ENCODE peak calls at places on chromosomes 16 and 17, in nine cellular contexts. T, K, V, Z, J, A, I, L and D are unnamed samples.
A peak's percentile ranks its signal among the peaks of the same experiment; 100 is the strongest.

GRCh38 chr16:52496051-52496876 is 50.7 kb downstream of the TOX3 start:
- DNase-seq in A (no peak), V (no peak), T (no peak), L (no peak), J (no peak), K (no peak), Z (no peak), I (no peak), D (no peak)

GRCh38 chr17:80855968-80856862 is 135.4 kb upstream of the CHMP6 start:
- DNase-seq in Z (peak; percentile 97), T (peak; percentile 98), L (no peak), V (peak; percentile 100), I (no peak), J (no peak), K (no peak), A (no peak), D (no peak)

GRCh38 chr16:29312835-29313558 is 93.5 kb downstream of the NPIPB11 start:
- DNase-seq in L (no peak), V (no peak), T (no peak), K (no peak), A (no peak), J (peak; percentile 22), I (no peak), Z (peak; percentile 24), D (no peak)

GRCh38 chr17:66655461-66655860 is 179.5 kb upstream of the CACNG5 start:
- DNase-seq in A (no peak), V (no peak), I (no peak), K (no peak), T (no peak), J (no peak), Z (no peak), L (no peak), D (no peak)

GRCh38 chr17:28188841-28189263 is 130.1 kb upstream of the TMEM97 start:
- DNase-seq in L (no peak), K (no peak), J (no peak), Z (no peak), A (no peak), I (no peak), T (no peak), V (peak; percentile 78), D (no peak)

GRCh38 chr17:27952366-27952765 is 59.2 kb upstream of the LYRM9 start:
- DNase-seq in L (no peak), K (no peak), J (no peak), V (no peak), I (no peak), Z (no peak), T (no peak), A (no peak), D (no peak)

GRCh38 chr16:56877783-56878182 is 12.8 kb downstream of the SLC12A3 start:
- DNase-seq in L (no peak), T (no peak), V (no peak), J (no peak), A (no peak), Z (no peak), K (no peak), I (no peak), D (no peak)

GRCh38 chr17:68396795-68397536 is 60.3 kb downstream of the WIPI1 start:
- DNase-seq in K (no peak), J (no peak), T (no peak), A (no peak), V (no peak), L (no peak), Z (no peak), I (no peak), D (no peak)

GRCh38 chr16:1108299-1109252 is 12.5 kb upstream of the C1QTNF8 start:
- DNase-seq in A (no peak), K (no peak), Z (peak; percentile 1), V (peak; percentile 0), I (no peak), T (peak; percentile 34), L (no peak), J (no peak), D (no peak)

GRCh38 chr16:73214825-73215481 is 167.0 kb upstream of the ZFHX3 start:
- DNase-seq in T (peak; percentile 98), A (no peak), L (no peak), I (no peak), K (no peak), J (no peak), V (peak; percentile 93), Z (peak; percentile 86), D (no peak)

GRCh38 chr17:55584055-55584685 is 72.9 kb upstream of the SMIM36 start:
- DNase-seq in V (peak; percentile 33), I (no peak), A (no peak), J (no peak), T (peak; percentile 68), Z (no peak), L (no peak), K (no peak), D (no peak)

GRCh38 chr17:17236295-17237025 is 508 bp downstream of the FLCN start:
- DNase-seq in T (peak; percentile 29), I (no peak), K (no peak), A (no peak), L (no peak), V (peak; percentile 31), Z (peak; percentile 33), J (peak; percentile 43), D (no peak)

GRCh38 chr16:51113254-51114125 is 37.6 kb downstream of the SALL1 start:
- DNase-seq in A (no peak), L (no peak), I (no peak), J (peak; percentile 87), Z (no peak), T (no peak), V (no peak), K (no peak), D (peak; percentile 31)

GRCh38 chr17:2482218-2482617 is 29.5 kb downstream of the METTL16 start:
- DNase-seq in J (no peak), V (no peak), L (no peak), I (no peak), K (no peak), A (no peak), T (no peak), Z (no peak), D (no peak)

GRCh38 chr16:78235168-78235800 is 135.8 kb downstream of the WWOX start:
- DNase-seq in V (peak; percentile 57), K (no peak), Z (peak; percentile 70), I (peak; percentile 54), J (peak; percentile 80), T (peak; percentile 67), A (no peak), L (peak; percentile 70), D (peak; percentile 72)

GRCh38 chr17:45430738-45431530 is 1.7 kb downstream of the ARHGAP27 start:
- DNase-seq in J (peak; percentile 48), I (peak; percentile 46), K (no peak), Z (no peak), V (no peak), A (no peak), T (no peak), L (no peak), D (no peak)

GRCh38 chr16:30382398-30383015 is at the start of gene SEPTIN1:
- DNase-seq in V (no peak), Z (no peak), K (no peak), T (no peak), L (no peak), J (no peak), I (no peak), A (no peak), D (no peak)

GRCh38 chr16:84617631-84618427 is at the start of gene COTL1:
- DNase-seq in A (peak; percentile 78), L (peak; percentile 95), Z (peak; percentile 98), V (peak; percentile 99), K (peak; percentile 90), I (peak; percentile 81), J (peak; percentile 98), T (peak; percentile 98), D (peak; percentile 87)
- TF ChIP-seq CTCF in A (no peak), L (no peak), Z (no peak), V (no peak), K (no peak), I (no peak), J (no peak), T (no peak), D (no peak)

DNA sequence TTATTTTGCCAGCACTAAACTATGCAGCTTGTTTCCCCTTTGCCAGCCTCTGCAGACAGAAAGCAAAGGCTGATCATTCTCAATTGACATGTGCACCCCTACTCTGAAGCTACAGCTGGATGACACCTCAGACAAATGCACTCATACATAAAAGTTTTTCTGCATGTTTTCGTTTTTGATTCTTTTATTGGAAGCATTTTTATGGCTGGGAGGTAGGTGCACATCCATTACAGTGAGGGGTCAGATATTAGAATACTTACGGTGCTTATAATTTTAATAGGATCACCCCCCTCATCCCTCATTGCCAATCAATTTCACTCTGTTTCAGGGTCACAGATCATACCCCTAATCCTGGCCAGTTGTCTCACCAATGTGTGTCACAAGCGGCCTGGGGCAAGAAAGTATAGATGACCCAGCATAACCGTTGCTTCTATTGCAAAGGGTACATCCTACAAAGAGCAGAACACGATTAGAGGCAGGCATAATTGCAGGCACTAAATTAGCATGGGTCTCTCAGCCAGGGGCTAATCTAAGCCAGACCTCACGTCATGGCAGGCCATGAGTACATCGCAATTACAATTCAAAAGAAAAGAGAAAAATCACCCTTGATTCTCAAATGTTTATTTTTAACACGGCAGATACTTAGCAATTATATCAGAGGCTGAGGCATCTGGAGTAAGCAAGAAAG is 89.5 kb upstream of the SOX9 start:
- DNase-seq in Z (no peak), A (no peak), I (no peak), V (no peak), K (no peak), L (no peak), T (no peak), J (no peak), D (no peak)
- TF ChIP-seq CTCF in Z (no peak), A (no peak), I (no peak), V (no peak), K (no peak), L (no peak), T (no peak), J (no peak), D (no peak)

DNA sequence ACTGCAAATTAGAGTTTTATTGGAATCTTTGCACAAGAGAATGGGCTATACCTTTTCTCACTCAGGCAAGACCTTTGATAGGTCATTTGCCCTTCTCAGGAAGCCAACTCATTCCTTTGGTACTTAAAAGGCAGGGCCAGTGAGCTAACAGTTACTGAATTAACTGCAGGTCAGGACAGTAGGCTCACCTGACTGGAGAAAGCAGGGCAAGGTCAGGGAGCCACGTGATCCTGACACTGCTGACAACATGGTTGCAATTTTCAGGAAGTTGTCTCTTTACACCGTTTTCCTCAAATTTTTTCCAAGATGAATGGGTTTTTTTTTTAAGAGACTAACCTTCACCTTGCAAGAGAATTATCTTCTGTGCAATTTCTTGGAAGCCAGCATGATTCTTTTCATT is 21.1 kb downstream of the CPSF4L start:
- DNase-seq in T (no peak), L (no peak), I (no peak), V (no peak), A (no peak), J (no peak), Z (no peak), K (no peak), D (no peak)
- TF ChIP-seq CTCF in T (no peak), L (no peak), I (no peak), V (no peak), A (no peak), J (no peak), Z (no peak), K (no peak), D (no peak)

GRCh38 chr17:48724241-48725004 is 1.4 kb downstream of the PRAC2 start:
- DNase-seq in V (peak; percentile 67), K (peak; percentile 79), J (peak; percentile 91), Z (peak; percentile 70), A (no peak), T (peak; percentile 79), L (no peak), I (peak; percentile 77), D (peak; percentile 85)
- TF ChIP-seq CTCF in V (peak; percentile 84), K (peak; percentile 71), J (peak; percentile 89), Z (peak; percentile 83), A (peak; percentile 59), T (peak; percentile 83), L (peak; percentile 38), I (peak; percentile 90), D (peak; percentile 79)